ENCODE peak calls at places on chromosomes 13 and 19, in ten cellular contexts. E, T, G, H, V, K, U, S, D and L are unnamed samples.

GRCh38 chr13:113226873-113227272 is 17.5 kb downstream of the CUL4A start:
- DNase-seq in G (no peak), H (peak), V (no peak), T (no peak), K (no peak), S (no peak), U (no peak), D (no peak), E (no peak), L (no peak)

GRCh38 chr19:2055871-2056809 is 5.1 kb upstream of the MKNK2 start:
- DNase-seq in V (no peak), U (peak), S (no peak), T (peak), G (peak), K (peak), D (no peak), E (peak), H (peak), L (no peak)

GRCh38 chr19:47539747-47540311 is 25.0 kb upstream of the NAPA start:
- DNase-seq in T (no peak), K (no peak), U (no peak), S (no peak), G (no peak), H (no peak), E (no peak), D (no peak), V (no peak), L (no peak)

GRCh38 chr13:99199541-99200432 is 867 bp upstream of the UBAC2 start:
- DNase-seq in G (peak), H (no peak), U (no peak), E (peak), K (peak), D (no peak), S (peak), T (no peak), V (no peak), L (no peak)

GRCh38 chr13:59680429-59681024 is 483.2 kb downstream of the DIAPH3 start:
- DNase-seq in E (peak), K (peak), T (peak), V (peak), D (peak), H (peak), U (no peak), G (peak), S (peak), L (no peak)

GRCh38 chr13:63636231-63636993 is 2220.8 kb upstream of the PCDH20 start:
- DNase-seq in S (no peak), T (peak), E (no peak), H (no peak), D (no peak), G (peak), V (peak), K (no peak), U (no peak), L (no peak)

GRCh38 chr19:28516415-28516872 is 696.5 kb downstream of the UQCRFS1 start:
- DNase-seq in V (no peak), G (no peak), T (no peak), U (no peak), E (no peak), D (no peak), K (no peak), H (no peak), S (no peak), L (no peak)

GRCh38 chr19:52229524-52229923 is 39.7 kb downstream of the PPP2R1A start:
- DNase-seq in D (no peak), S (no peak), U (no peak), K (no peak), V (no peak), E (no peak), H (no peak), T (no peak), G (no peak), L (no peak)

GRCh38 chr19:56721714-56722113 is 50.2 kb upstream of the ZNF835 start:
- DNase-seq in D (no peak), T (no peak), V (no peak), G (no peak), E (no peak), H (no peak), U (no peak), K (no peak), S (no peak), L (no peak)

GRCh38 chr19:49200238-49200862 is 42.8 kb downstream of the TRPM4 start:
- DNase-seq in V (peak), T (peak), H (no peak), D (no peak), S (no peak), U (no peak), K (no peak), E (no peak), G (no peak), L (no peak)

GRCh38 chr19:46787040-46787330 is 1.4 kb downstream of the SLC1A5 start:
- DNase-seq in S (no peak), G (no peak), V (no peak), H (no peak), T (no peak), K (no peak), U (no peak), D (no peak), E (no peak), L (no peak)

GRCh38 chr13:110468986-110469495 is 92.5 kb downstream of the RAB20 start:
- DNase-seq in G (no peak), H (no peak), D (no peak), E (no peak), K (no peak), U (no peak), V (no peak), S (no peak), T (no peak), L (no peak)

GRCh38 chr13:109166807-109167206 is 537.4 kb downstream of the MYO16 start:
- DNase-seq in D (no peak), T (no peak), U (no peak), G (no peak), E (no peak), S (no peak), V (peak), H (no peak), K (no peak), L (no peak)

GRCh38 chr19:33193864-33194362 is at the start of gene LRP3:
- DNase-seq in V (no peak), H (peak), T (peak), U (no peak), E (peak), D (peak), G (peak), K (peak), S (no peak), L (no peak)

GRCh38 chr19:2117215-2117960 is 20.7 kb downstream of the IZUMO4 start:
- DNase-seq in U (no peak), V (no peak), D (no peak), K (no peak), T (no peak), H (no peak), S (no peak), E (no peak), G (no peak), L (no peak)

GRCh38 chr13:113298001-113298945 is 1.2 kb downstream of the LAMP1 start:
- DNase-seq in E (peak), U (no peak), S (peak), D (no peak), G (peak), H (no peak), V (no peak), T (peak), K (no peak), L (no peak)

GRCh38 chr19:33298146-33298911 is 4.0 kb downstream of the CEBPA start:
- DNase-seq in T (no peak), H (no peak), G (no peak), S (peak), K (no peak), E (no peak), V (no peak), U (peak), D (no peak), L (no peak)

GRCh38 chr19:57026476-57026875 is 93.3 kb upstream of the USP29 start:
- DNase-seq in V (no peak), G (no peak), S (no peak), T (no peak), U (no peak), H (no peak), K (no peak), D (no peak), E (no peak), L (no peak)

GRCh38 chr19:32138416-32138815 is 207.0 kb upstream of the ZNF507 start:
- DNase-seq in K (no peak), T (no peak), S (no peak), E (no peak), H (no peak), V (peak), G (no peak), U (no peak), D (no peak), L (no peak)

GRCh38 chr13:75995966-75996365 is 359.8 kb downstream of the LMO7 start:
- DNase-seq in S (no peak), D (no peak), U (no peak), G (no peak), V (no peak), H (no peak), E (no peak), T (peak), K (no peak), L (no peak)

GRCh38 chr13:113211774-113212173 is 2.4 kb downstream of the CUL4A start:
- DNase-seq in H (no peak), G (no peak), D (peak), E (no peak), U (no peak), T (peak), V (peak), K (no peak), S (no peak), L (no peak)

GRCh38 chr13:108561152-108561551 is 68.3 kb upstream of the MYO16 start:
- DNase-seq in V (no peak), E (no peak), G (no peak), D (no peak), U (no peak), H (no peak), T (no peak), S (no peak), K (no peak), L (no peak)

GRCh38 chr13:45718063-45718462 is 15.9 kb downstream of the CBY2 start:
- DNase-seq in G (no peak), T (peak), S (peak), V (peak), D (peak), H (peak), U (no peak), K (no peak), E (peak), L (no peak)

GRCh38 chr19:32748497-32748896 is 28.9 kb downstream of the TDRD12 start:
- DNase-seq in G (no peak), K (no peak), D (peak), H (no peak), S (no peak), T (peak), U (peak), V (peak), E (no peak), L (no peak)

GRCh38 chr19:49427855-49428546 is 2.8 kb downstream of the GFY start:
- DNase-seq in V (peak), D (peak), T (peak), E (no peak), K (no peak), H (no peak), S (peak), G (no peak), U (peak), L (no peak)

GRCh38 chr13:99380921-99381645 is 73.9 kb upstream of the GPR183 start:
- DNase-seq in K (no peak), H (peak), V (no peak), E (peak), U (peak), T (no peak), S (no peak), G (no peak), D (no peak), L (no peak)

GRCh38 chr19:10419646-10420443 is 493 bp upstream of the PDE4A start:
- DNase-seq in G (no peak), K (peak), U (peak), E (peak), V (peak), H (peak), T (peak), S (peak), D (peak), L (peak)

GRCh38 chr19:13441810-13442512 is 64.3 kb downstream of the CACNA1A start:
- DNase-seq in T (peak), E (peak), K (peak), H (peak), U (peak), S (peak), V (peak), G (peak), D (peak), L (peak)

GRCh38 chr13:104648291-104648690 is 1582.1 kb upstream of the SLC10A2 start:
- DNase-seq in G (no peak), S (no peak), E (no peak), K (no peak), H (no peak), V (no peak), D (no peak), T (no peak), U (no peak), L (no peak)
- H3K4me3 ChIP-seq in G (no peak), S (no peak), E (no peak), K (no peak), H (no peak), V (no peak), D (no peak), T (no peak), U (no peak), L (no peak)

DNA sequence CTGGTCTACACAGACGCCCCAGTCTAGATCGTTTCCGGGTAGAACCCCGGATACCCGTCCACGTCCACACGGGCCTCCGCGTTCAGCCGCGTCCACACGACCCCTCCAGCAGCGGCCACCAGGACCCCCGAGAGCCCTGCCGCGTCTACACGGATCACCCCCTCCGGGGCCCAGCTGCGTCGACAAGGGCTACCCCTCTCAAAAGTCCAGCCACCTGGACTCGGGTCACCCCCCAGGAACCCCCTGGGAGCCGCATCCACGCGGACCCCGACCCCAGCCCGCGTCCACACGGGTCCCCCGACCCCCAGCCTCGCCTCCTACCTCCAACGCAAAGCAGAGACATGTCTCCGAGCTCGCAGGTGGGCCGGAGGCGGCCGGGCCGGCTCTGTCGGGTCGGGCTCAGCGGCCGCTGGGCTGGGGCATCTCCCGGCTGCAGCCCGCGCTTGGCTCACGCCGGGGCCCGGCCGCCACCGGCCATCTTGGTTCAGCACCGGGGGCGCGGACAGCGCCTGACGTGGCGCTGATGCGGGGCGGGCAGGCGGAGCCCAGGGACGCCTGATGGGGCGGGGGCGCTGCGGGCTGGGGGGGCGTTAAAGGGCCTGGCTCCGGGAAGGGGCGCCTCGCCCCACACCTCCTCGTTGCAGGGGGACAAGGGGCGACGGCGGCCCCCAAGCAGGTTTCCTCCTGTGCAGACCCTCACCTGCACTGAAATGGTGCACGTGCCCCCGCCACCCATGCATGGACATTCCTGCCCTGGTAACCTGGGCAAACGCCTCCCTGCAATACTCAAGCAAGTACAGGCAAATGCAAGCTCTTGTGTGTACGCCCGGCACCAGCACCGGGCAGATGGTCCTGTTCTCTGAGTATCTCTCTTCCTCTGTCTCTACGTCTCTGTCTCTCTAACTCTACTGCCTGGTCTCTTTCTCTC is at the start of gene UNC13A:
- DNase-seq in U (peak), K (peak), D (peak), G (no peak), E (peak), S (peak), H (peak), V (no peak), T (no peak), L (no peak)
- H3K9ac ChIP-seq in U (peak), K (no peak), D (no peak), G (no peak), E (no peak), S (no peak), H (no peak), V (no peak), T (no peak), L (no peak)

GRCh38 chr19:14940266-14940665 is 1.0 kb upstream of the OR7C2 start:
- DNase-seq in T (no peak), S (no peak), G (no peak), E (no peak), V (no peak), H (no peak), D (no peak), U (no peak), K (no peak), L (no peak)
- H3K27ac ChIP-seq in T (no peak), S (no peak), G (no peak), E (no peak), V (no peak), H (no peak), D (no peak), U (no peak), K (no peak), L (no peak)

GRCh38 chr19:34932494-34932893 is 5.8 kb downstream of the ZNF30 start:
- DNase-seq in E (no peak), H (no peak), K (no peak), T (no peak), U (no peak), V (no peak), S (no peak), D (no peak), G (no peak), L (no peak)

GRCh38 chr19:34925278-34925855 is 1.3 kb upstream of the ZNF30 start:
- DNase-seq in T (no peak), E (no peak), H (no peak), V (no peak), G (no peak), U (no peak), D (no peak), K (no peak), S (no peak), L (no peak)

GRCh38 chr19:34926361-34926684 is 380 bp upstream of the ZNF30 start:
- DNase-seq in H (no peak), D (no peak), U (no peak), S (no peak), G (no peak), V (no peak), K (no peak), E (no peak), T (no peak), L (no peak)

GRCh38 chr19:34926685-34927375 is at the start of gene ZNF30:
- DNase-seq in T (peak), H (peak), E (peak), U (peak), G (peak), K (peak), D (peak), V (peak), S (peak), L (no peak)
- H3K4me3 ChIP-seq in T (peak), H (peak), E (peak), U (peak), G (peak), K (peak), D (peak), V (peak), S (peak), L (peak)